ENCODE peak calls at places on chromosome 6, in four cellular contexts. One of them, this sample, is unnamed.

GRCh38 chr6:7050911-7051779 is 56.6 kb upstream of the RREB1 start:
- DNase-seq in MCF 10A: peak
- DNase-seq in brain microvascular endothelial cell: peak
- DNase-seq in kidney: peak
- DNase-seq in this sample: no peak

GRCh38 chr6:9398794-9399373 is 963.5 kb upstream of the SLC35B3 start:
- DNase-seq in kidney: peak
- DNase-seq in brain microvascular endothelial cell: no peak
- DNase-seq in MCF 10A: no peak
- DNase-seq in this sample: no peak

GRCh38 chr6:50992704-50993625 is 174.3 kb downstream of the TFAP2B start:
- DNase-seq in kidney: no peak
- DNase-seq in brain microvascular endothelial cell: no peak
- DNase-seq in MCF 10A: no peak
- DNase-seq in this sample: no peak

GRCh38 chr6:31776563-31776960 is 566 bp downstream of the VWA7 start:
- DNase-seq in MCF 10A: no peak
- DNase-seq in kidney: peak
- DNase-seq in brain microvascular endothelial cell: no peak
- DNase-seq in this sample: no peak

GRCh38 chr6:34056301-34056700 is 89.6 kb downstream of the GRM4 start:
- DNase-seq in MCF 10A: no peak
- DNase-seq in kidney: peak
- DNase-seq in brain microvascular endothelial cell: peak
- DNase-seq in this sample: peak

GRCh38 chr6:167424060-167424673 is 99.3 kb downstream of the TTLL2 start:
- DNase-seq in MCF 10A: no peak
- DNase-seq in brain microvascular endothelial cell: no peak
- DNase-seq in kidney: no peak
- DNase-seq in this sample: no peak

GRCh38 chr6:125791151-125791819 is 525 bp downstream of the NCOA7 start:
- DNase-seq in kidney: no peak
- DNase-seq in brain microvascular endothelial cell: peak
- DNase-seq in MCF 10A: peak
- DNase-seq in this sample: no peak

GRCh38 chr6:52362443-52363221 is 681 bp downstream of the PAQR8 start:
- DNase-seq in MCF 10A: peak
- DNase-seq in brain microvascular endothelial cell: peak
- DNase-seq in kidney: peak
- DNase-seq in this sample: no peak

GRCh38 chr6:21142716-21143115 is 450.8 kb upstream of the SOX4 start:
- DNase-seq in kidney: no peak
- DNase-seq in MCF 10A: no peak
- DNase-seq in brain microvascular endothelial cell: no peak
- DNase-seq in this sample: no peak

GRCh38 chr6:75403563-75403962 is 90.0 kb downstream of the FILIP1 start:
- DNase-seq in brain microvascular endothelial cell: no peak
- DNase-seq in kidney: no peak
- DNase-seq in MCF 10A: no peak
- DNase-seq in this sample: no peak
- TF ChIP-seq CTCF in brain microvascular endothelial cell: no peak
- TF ChIP-seq CTCF in kidney: no peak
- TF ChIP-seq CTCF in MCF 10A: no peak
- TF ChIP-seq CTCF in this sample: no peak

GRCh38 chr6:116536216-116536621 is 9.3 kb downstream of the TRAPPC3L start:
- DNase-seq in brain microvascular endothelial cell: peak
- DNase-seq in MCF 10A: peak
- DNase-seq in kidney: no peak
- DNase-seq in this sample: no peak
- TF ChIP-seq CTCF in brain microvascular endothelial cell: peak
- TF ChIP-seq CTCF in MCF 10A: peak
- TF ChIP-seq CTCF in kidney: peak
- TF ChIP-seq CTCF in this sample: peak

DNA sequence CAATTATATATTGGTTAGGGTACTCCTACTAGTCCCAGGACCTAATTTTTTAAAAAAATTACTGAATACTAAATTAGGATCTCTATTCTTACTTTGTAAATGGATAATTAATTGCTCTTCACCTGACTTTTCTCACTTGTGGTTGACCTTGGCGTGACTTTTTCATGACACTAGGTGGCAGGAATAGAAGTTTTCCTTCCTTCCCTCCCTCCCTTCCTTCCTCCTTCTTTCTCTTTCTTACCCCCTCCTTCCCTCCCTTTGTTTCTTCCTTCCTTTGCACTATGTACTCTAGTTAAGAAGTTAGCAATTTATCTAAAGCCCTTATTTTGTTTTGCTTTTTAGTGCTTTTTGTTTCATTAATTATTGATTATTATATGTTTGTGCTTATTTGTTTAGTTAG is 20.4 kb upstream of the HBS1L start:
- DNase-seq in brain microvascular endothelial cell: no peak
- DNase-seq in MCF 10A: no peak
- DNase-seq in kidney: no peak
- DNase-seq in this sample: no peak
- TF ChIP-seq CTCF in brain microvascular endothelial cell: no peak
- TF ChIP-seq CTCF in MCF 10A: no peak
- TF ChIP-seq CTCF in kidney: no peak
- TF ChIP-seq CTCF in this sample: no peak

GRCh38 chr6:46862381-46862780 is 59.4 kb downstream of the ADGRF5 start:
- DNase-seq in brain microvascular endothelial cell: no peak
- DNase-seq in kidney: no peak
- DNase-seq in MCF 10A: no peak
- DNase-seq in this sample: no peak
- TF ChIP-seq CTCF in brain microvascular endothelial cell: no peak
- TF ChIP-seq CTCF in kidney: no peak
- TF ChIP-seq CTCF in MCF 10A: no peak
- TF ChIP-seq CTCF in this sample: no peak

GRCh38 chr6:112877134-112878100 is 530.3 kb downstream of the RFPL4B start:
- DNase-seq in kidney: no peak
- DNase-seq in brain microvascular endothelial cell: peak
- DNase-seq in MCF 10A: peak
- DNase-seq in this sample: peak

GRCh38 chr6:112881027-112881426 is 533.9 kb downstream of the RFPL4B start:
- DNase-seq in MCF 10A: no peak
- DNase-seq in brain microvascular endothelial cell: peak
- DNase-seq in kidney: no peak
- DNase-seq in this sample: no peak

GRCh38 chr6:112881828-112882227 is 534.7 kb downstream of the RFPL4B start:
- DNase-seq in MCF 10A: no peak
- DNase-seq in brain microvascular endothelial cell: no peak
- DNase-seq in kidney: no peak
- DNase-seq in this sample: no peak

GRCh38 chr6:112882381-112882780 is 535.3 kb downstream of the RFPL4B start:
- DNase-seq in kidney: no peak
- DNase-seq in brain microvascular endothelial cell: no peak
- DNase-seq in MCF 10A: no peak
- DNase-seq in this sample: no peak

GRCh38 chr6:112879920-112880413 is 532.8 kb downstream of the RFPL4B start:
- DNase-seq in brain microvascular endothelial cell: no peak
- DNase-seq in MCF 10A: no peak
- DNase-seq in kidney: peak
- DNase-seq in this sample: no peak
- TF ChIP-seq CTCF in brain microvascular endothelial cell: no peak
- TF ChIP-seq CTCF in MCF 10A: no peak
- TF ChIP-seq CTCF in kidney: no peak
- TF ChIP-seq CTCF in this sample: no peak

DNA sequence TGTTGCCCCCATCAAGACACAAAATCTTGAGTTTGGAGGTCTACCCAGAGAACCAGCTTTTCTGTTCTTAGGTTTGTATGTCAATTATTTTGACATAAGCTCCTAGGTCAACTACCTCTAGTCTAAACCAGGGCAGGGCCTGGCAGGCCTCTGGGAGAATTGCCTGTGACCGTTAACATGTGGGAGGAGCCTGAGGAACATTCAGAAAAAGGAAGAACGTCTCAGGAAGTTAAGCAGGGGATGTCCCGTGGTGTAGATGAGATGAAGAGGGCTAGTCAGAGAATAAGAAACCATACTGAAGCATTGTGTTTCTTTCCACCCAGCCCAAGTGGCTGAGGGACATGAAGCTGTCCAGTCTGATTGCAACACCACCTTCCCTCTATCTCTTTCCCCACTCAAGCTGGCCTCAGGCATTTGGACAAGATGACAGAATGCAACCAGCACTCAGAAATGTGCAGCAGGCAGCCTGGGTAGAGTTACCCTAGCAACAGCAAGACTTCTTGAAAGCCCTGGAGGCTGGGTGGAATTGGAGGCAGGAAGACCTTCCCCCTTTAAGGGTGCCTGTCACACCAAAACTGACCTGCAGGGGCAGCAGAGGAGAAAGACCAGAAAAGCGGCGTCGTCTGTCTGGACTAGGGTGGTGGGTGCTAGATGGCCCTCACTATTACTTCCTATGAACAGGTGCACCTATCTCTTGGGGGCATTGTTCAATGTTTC is 186.2 kb downstream of the UNC5CL start:
- DNase-seq in MCF 10A: peak
- DNase-seq in kidney: no peak
- DNase-seq in brain microvascular endothelial cell: no peak
- DNase-seq in this sample: no peak
- TF ChIP-seq CTCF in MCF 10A: peak
- TF ChIP-seq CTCF in kidney: peak
- TF ChIP-seq CTCF in brain microvascular endothelial cell: peak
- TF ChIP-seq CTCF in this sample: peak

This sample was measured in HFF-Myc.